ENCODE peak calls at places on chromosomes 12 and 14, in ten cellular contexts. O is amygdala; A is cardiac septum; B is naive thymus-derived CD8-positive, alpha-beta T cell; D is fibroblast of pulmonary artery; H is NCI-H748 treated with DMSO at 0.1 percent for 48 hours; R is fibroblast of the aortic adventitia; L is DMS79 treated with DMSO at 0.1 percent for 48 hours; P is non-pigmented ciliary epithelial cell; G is NCI-H1694. F is an unnamed sample.

GRCh38 chr14:75980856-75981255 is 939 bp downstream of the TGFB3 start:
- DNase-seq in O (no peak), A (no peak), B (no peak), D (no peak), H (no peak), R (peak), L (no peak), P (no peak), G (no peak), F (peak)

GRCh38 chr12:32126720-32127119 is 20.1 kb downstream of the BICD1 start:
- DNase-seq in O (no peak), A (no peak), B (no peak), D (peak), H (no peak), R (peak), L (no peak), P (peak), G (no peak), F (peak)

GRCh38 chr14:28982228-28982627 is 215.6 kb downstream of the FOXG1 start:
- DNase-seq in O (no peak), A (no peak), B (no peak), D (no peak), H (no peak), R (no peak), L (no peak), P (no peak), G (no peak), F (no peak)

GRCh38 chr14:35827678-35828472 is 1.7 kb downstream of the BRMS1L start:
- DNase-seq in O (no peak), A (no peak), B (no peak), D (no peak), H (no peak), R (no peak), L (no peak), P (no peak), G (no peak), F (no peak)

GRCh38 chr14:45048385-45048784 is 35.5 kb upstream of the PRPF39 start:
- DNase-seq in O (no peak), A (no peak), B (no peak), D (no peak), H (no peak), R (no peak), L (no peak), P (no peak), G (no peak), F (no peak)

GRCh38 chr14:35682802-35683201 is 126.3 kb downstream of the RALGAPA1 start:
- DNase-seq in O (no peak), A (no peak), B (no peak), D (no peak), H (no peak), R (no peak), L (no peak), P (peak), G (no peak), F (no peak)

GRCh38 chr14:100738269-100738691 is 11.6 kb downstream of the DLK1 start:
- DNase-seq in O (no peak), A (no peak), B (no peak), D (no peak), H (no peak), R (no peak), L (no peak), P (no peak), G (no peak), F (no peak)

GRCh38 chr12:84507914-84508313 is 404.7 kb downstream of the SLC6A15 start:
- DNase-seq in O (no peak), A (no peak), B (no peak), D (no peak), H (no peak), R (peak), L (no peak), P (no peak), G (no peak), F (peak)

GRCh38 chr12:40298341-40298740 is 73.5 kb downstream of the LRRK2 start:
- DNase-seq in O (no peak), A (no peak), B (no peak), D (no peak), H (no peak), R (no peak), L (no peak), P (no peak), G (no peak), F (no peak)

GRCh38 chr12:1929985-1930815 is 11.7 kb upstream of the CACNA2D4 start:
- DNase-seq in O (no peak), A (peak), B (no peak), D (no peak), H (no peak), R (no peak), L (no peak), P (no peak), G (no peak), F (no peak)

GRCh38 chr12:87960557-87960956 is 68.6 kb downstream of the C12orf50 start:
- DNase-seq in O (no peak), A (no peak), B (no peak), D (no peak), H (peak), R (no peak), L (no peak), P (no peak), G (no peak), F (no peak)

GRCh38 chr12:52740591-52740990 is 36.6 kb downstream of the KRT76 start:
- DNase-seq in O (no peak), A (no peak), B (no peak), D (peak), H (no peak), R (no peak), L (peak), P (no peak), G (peak), F (no peak)

GRCh38 chr12:28742791-28743190 is 406.3 kb upstream of the FAR2 start:
- DNase-seq in O (no peak), A (no peak), B (no peak), D (no peak), H (no peak), R (no peak), L (no peak), P (peak), G (no peak), F (peak)

GRCh38 chr12:121773011-121773777 is 20.3 kb downstream of the RHOF start:
- DNase-seq in O (peak), A (no peak), B (peak), D (peak), H (peak), R (peak), L (peak), P (no peak), G (peak), F (peak)

GRCh38 chr12:7431993-7432685 is 11.8 kb downstream of the CD163L1 start:
- DNase-seq in O (no peak), A (no peak), B (no peak), D (no peak), H (no peak), R (no peak), L (no peak), P (no peak), G (no peak), F (peak)

GRCh38 chr14:101332281-101332680 is 229.0 kb upstream of the DIO3 start:
- DNase-seq in O (no peak), A (no peak), B (no peak), D (no peak), H (no peak), R (no peak), L (no peak), P (no peak), G (no peak), F (no peak)

GRCh38 chr12:12020762-12021161 is 50.0 kb upstream of the BCL2L14 start:
- DNase-seq in O (no peak), A (no peak), B (no peak), D (no peak), H (no peak), R (no peak), L (no peak), P (no peak), G (no peak), F (no peak)

GRCh38 chr14:91244501-91244901 is at the start of gene GPR68:
- DNase-seq in O (no peak), A (no peak), B (no peak), D (peak), H (no peak), R (peak), L (peak), P (no peak), G (peak), F (peak)

GRCh38 chr14:64337901-64338615 is 43.9 kb upstream of the ESR2 start:
- DNase-seq in O (peak), A (no peak), B (no peak), D (peak), H (peak), R (peak), L (peak), P (no peak), G (peak), F (peak)